ENCODE peak calls at places on chromosomes 7 and 10, in six cellular contexts. One of them, this sample, is unnamed.

GRCh38 chr7:102000123-102000522 is 182.7 kb downstream of the CUX1 start:
- DNase-seq in ovary: no peak
- DNase-seq in glomerular endothelial cell: no peak
- DNase-seq in NCI-H774: no peak
- DNase-seq in NCI-H1105: no peak
- DNase-seq in foreskin fibroblast: no peak
- DNase-seq in this sample: no peak

GRCh38 chr10:50501899-50502556 is 121.7 kb downstream of the SGMS1 start:
- DNase-seq in ovary: no peak
- DNase-seq in glomerular endothelial cell: no peak
- DNase-seq in NCI-H774: no peak
- DNase-seq in NCI-H1105: no peak
- DNase-seq in foreskin fibroblast: no peak
- DNase-seq in this sample: peak; percentile 2

GRCh38 chr10:124961248-124961570 is 19.3 kb downstream of the ZRANB1 start:
- DNase-seq in ovary: no peak
- DNase-seq in glomerular endothelial cell: no peak
- DNase-seq in NCI-H774: no peak
- DNase-seq in NCI-H1105: no peak
- DNase-seq in foreskin fibroblast: no peak
- DNase-seq in this sample: no peak

GRCh38 chr7:134313543-134313942 is 3.2 kb downstream of the SLC35B4 start:
- DNase-seq in ovary: no peak
- DNase-seq in glomerular endothelial cell: no peak
- DNase-seq in NCI-H774: no peak
- DNase-seq in NCI-H1105: no peak
- DNase-seq in foreskin fibroblast: no peak
- DNase-seq in this sample: no peak

GRCh38 chr7:142808802-142809583 is 38.2 kb downstream of the PRSS2 start:
- DNase-seq in ovary: no peak
- DNase-seq in glomerular endothelial cell: no peak
- DNase-seq in NCI-H774: no peak
- DNase-seq in NCI-H1105: no peak
- DNase-seq in foreskin fibroblast: no peak
- DNase-seq in this sample: no peak

GRCh38 chr10:22537810-22538209 is 176.6 kb downstream of the PIP4K2A start:
- DNase-seq in ovary: no peak
- DNase-seq in glomerular endothelial cell: no peak
- DNase-seq in NCI-H774: no peak
- DNase-seq in NCI-H1105: no peak
- DNase-seq in foreskin fibroblast: no peak
- DNase-seq in this sample: no peak

GRCh38 chr10:124381011-124381591 is 37.6 kb downstream of the OAT start:
- DNase-seq in ovary: no peak
- DNase-seq in glomerular endothelial cell: no peak
- DNase-seq in NCI-H774: no peak
- DNase-seq in NCI-H1105: no peak
- DNase-seq in foreskin fibroblast: no peak
- DNase-seq in this sample: peak; percentile 47

GRCh38 chr7:117008849-117009531 is 55.7 kb downstream of the ST7 start:
- DNase-seq in ovary: no peak
- DNase-seq in glomerular endothelial cell: no peak
- DNase-seq in NCI-H774: no peak
- DNase-seq in NCI-H1105: no peak
- DNase-seq in foreskin fibroblast: peak; percentile 26
- DNase-seq in this sample: no peak

GRCh38 chr10:74194545-74194944 is 43.5 kb downstream of the ADK start:
- DNase-seq in ovary: no peak
- DNase-seq in glomerular endothelial cell: no peak
- DNase-seq in NCI-H774: no peak
- DNase-seq in NCI-H1105: no peak
- DNase-seq in foreskin fibroblast: no peak
- DNase-seq in this sample: no peak

GRCh38 chr10:95532536-95532935 is 28.6 kb downstream of the SORBS1 start:
- DNase-seq in ovary: no peak
- DNase-seq in glomerular endothelial cell: no peak
- DNase-seq in NCI-H774: no peak
- DNase-seq in NCI-H1105: no peak
- DNase-seq in foreskin fibroblast: no peak
- DNase-seq in this sample: no peak

GRCh38 chr10:91551856-91552255 is 81.0 kb downstream of the PPP1R3C start:
- DNase-seq in ovary: peak; percentile 71
- DNase-seq in glomerular endothelial cell: peak; percentile 23
- DNase-seq in NCI-H774: no peak
- DNase-seq in NCI-H1105: no peak
- DNase-seq in foreskin fibroblast: peak; percentile 57
- DNase-seq in this sample: peak; percentile 8

GRCh38 chr7:93835684-93836083 is 54.9 kb downstream of the TFPI2 start:
- DNase-seq in ovary: no peak
- DNase-seq in glomerular endothelial cell: no peak
- DNase-seq in NCI-H774: no peak
- DNase-seq in NCI-H1105: no peak
- DNase-seq in foreskin fibroblast: no peak
- DNase-seq in this sample: no peak

GRCh38 chr10:59904431-59905065 is 1.8 kb downstream of the CCDC6 start:
- DNase-seq in ovary: no peak
- DNase-seq in glomerular endothelial cell: no peak
- DNase-seq in NCI-H774: no peak
- DNase-seq in NCI-H1105: no peak
- DNase-seq in foreskin fibroblast: no peak
- DNase-seq in this sample: no peak

GRCh38 chr10:12784646-12785045 is 216.9 kb downstream of the CCDC3 start:
- DNase-seq in ovary: no peak
- DNase-seq in glomerular endothelial cell: no peak
- DNase-seq in NCI-H774: no peak
- DNase-seq in NCI-H1105: no peak
- DNase-seq in foreskin fibroblast: no peak
- DNase-seq in this sample: no peak

GRCh38 chr7:64183126-64183742 is 23.8 kb upstream of the ZNF735 start:
- DNase-seq in ovary: no peak
- DNase-seq in glomerular endothelial cell: no peak
- DNase-seq in NCI-H774: peak; percentile 1
- DNase-seq in NCI-H1105: peak; percentile 8
- DNase-seq in foreskin fibroblast: no peak
- DNase-seq in this sample: no peak